ENCODE peak calls at places on chromosome 12, in six cellular contexts. H is CD4-positive, alpha-beta memory T cell; T is GM10248; X is tibial artery; F is NCI-H1092; B is lung microvascular endothelial cell. W is an unnamed sample.

GRCh38 chr12:28318273-28318672 is 128.0 kb downstream of the CCDC91 start:
- DNase-seq in T (no peak), F (no peak), X (no peak), H (no peak), B (no peak), W (no peak)

GRCh38 chr12:113087193-113087592 is 30.7 kb downstream of the DTX1 start:
- DNase-seq in H (no peak), T (no peak), X (no peak), F (no peak), B (no peak), W (no peak)

GRCh38 chr12:53059434-53060063 is 9.7 kb downstream of the TNS2 start:
- DNase-seq in X (no peak), B (no peak), T (no peak), H (no peak), F (no peak), W (no peak)

GRCh38 chr12:12791756-12792346 is 6.4 kb downstream of the APOLD1 start:
- DNase-seq in F (peak; percentile 7), B (peak; percentile 30), T (no peak), H (no peak), X (no peak), W (no peak)

GRCh38 chr12:53495903-53496751 is 3.1 kb downstream of the MAP3K12 start:
- DNase-seq in H (no peak), B (peak; percentile 77), F (no peak), T (no peak), X (peak; percentile 72), W (no peak)

GRCh38 chr12:68899251-68899771 is 33.7 kb downstream of the CPM start:
- DNase-seq in X (peak; percentile 70), B (peak; percentile 26), H (no peak), T (no peak), F (no peak), W (no peak)

GRCh38 chr12:6387541-6387940 is 3.6 kb downstream of the LTBR start:
- DNase-seq in F (no peak), X (no peak), T (no peak), H (no peak), B (no peak), W (no peak)

GRCh38 chr12:106139422-106140141 is 828 bp upstream of the NUAK1 start:
- DNase-seq in T (peak; percentile 23), H (no peak), X (peak; percentile 91), F (peak; percentile 43), B (peak; percentile 88), W (peak; percentile 57)

GRCh38 chr12:62692884-62693283 is 226.3 kb downstream of the MON2 start:
- DNase-seq in F (no peak), X (no peak), B (no peak), H (no peak), T (no peak), W (no peak)

GRCh38 chr12:65229441-65229840 is 49.0 kb upstream of the MSRB3 start:
- DNase-seq in B (peak; percentile 86), X (no peak), H (no peak), F (no peak), T (no peak), W (peak; percentile 26)

GRCh38 chr12:65941388-65941787 is 117.1 kb downstream of the HMGA2 start:
- DNase-seq in F (no peak), X (no peak), B (peak; percentile 79), T (no peak), H (no peak), W (no peak)